ENCODE peak calls at places on chromosome 15, in four cellular contexts. O, P, D and H are unnamed samples.

GRCh38 chr15:42457445-42458442 is 33.2 kb downstream of the ZNF106 start:
- DNase-seq in O (no peak), P (peak; percentile 94), D (peak; percentile 42), H (peak; percentile 45)

GRCh38 chr15:78630886-78631633 is 9.9 kb downstream of the CHRNB4 start:
- DNase-seq in O (no peak), P (no peak), D (no peak), H (no peak)

GRCh38 chr15:82681371-82681770 is 28.3 kb downstream of the AP3B2 start:
- DNase-seq in O (no peak), P (no peak), D (no peak), H (no peak)

GRCh38 chr15:71048913-71049675 is 66.2 kb upstream of the THSD4 start:
- DNase-seq in O (no peak), P (peak; percentile 99), D (no peak), H (no peak)

GRCh38 chr15:101025116-101025885 is 106.1 kb downstream of the LRRK1 start:
- DNase-seq in O (no peak), P (no peak), D (no peak), H (no peak)

GRCh38 chr15:91491131-91491950 is 362.2 kb upstream of the SLCO3A1 start:
- DNase-seq in O (peak; percentile 50), P (peak; percentile 54), D (no peak), H (no peak)

GRCh38 chr15:64954395-64954794 is 35.3 kb downstream of the SPG21 start:
- DNase-seq in O (no peak), P (no peak), D (no peak), H (no peak)

GRCh38 chr15:23069496-23070166 is 30.3 kb upstream of the TUBGCP5 start:
- DNase-seq in O (peak; percentile 48), P (no peak), D (peak; percentile 51), H (no peak)

GRCh38 chr15:96296264-96296663 is 34.2 kb upstream of the NR2F2 start:
- DNase-seq in O (no peak), P (peak; percentile 95), D (no peak), H (no peak)

GRCh38 chr15:29690765-29691475 is 131.3 kb downstream of the TJP1 start:
- DNase-seq in O (peak; percentile 50), P (peak; percentile 53), D (no peak), H (no peak)

GRCh38 chr15:29270169-29270955 is 740 bp upstream of the NSMCE3 start:
- DNase-seq in O (no peak), P (peak; percentile 73), D (peak; percentile 22), H (peak; percentile 67)

GRCh38 chr15:31273258-31273941 is 53.2 kb upstream of the KLF13 start:
- DNase-seq in O (no peak), P (no peak), D (peak; percentile 10), H (no peak)

GRCh38 chr15:95298729-95299128 is 1031.8 kb upstream of the NR2F2 start:
- DNase-seq in O (no peak), P (no peak), D (no peak), H (no peak)

GRCh38 chr15:54226455-54226854 is 248.2 kb downstream of the UNC13C start:
- DNase-seq in O (no peak), P (no peak), D (no peak), H (no peak)

DNA sequence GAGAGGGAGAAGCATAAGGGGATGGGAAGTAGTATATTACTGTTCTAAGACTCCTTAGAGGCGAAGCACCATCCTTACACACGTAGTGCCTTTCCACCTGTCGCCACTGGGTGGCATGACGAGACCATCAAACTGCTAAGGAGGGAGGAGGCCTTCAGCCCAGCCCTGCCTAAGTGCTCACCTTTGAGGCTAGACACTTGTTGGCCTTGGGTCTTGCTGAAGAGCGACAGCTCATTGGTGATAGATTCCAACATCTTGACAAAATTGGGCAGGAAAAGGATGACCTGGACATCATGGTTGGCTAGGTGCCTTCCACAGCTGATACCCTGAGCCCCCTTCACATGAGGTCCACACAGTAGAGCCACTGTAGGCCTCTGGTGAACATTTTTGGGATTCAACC is 19.6 kb downstream of the CLK3 start:
- DNase-seq in O (peak; percentile 68), P (peak; percentile 61), D (peak; percentile 74), H (no peak)
- TF ChIP-seq RCOR1 in O (no peak), P (no peak), D (no peak), H (no peak)

GRCh38 chr15:56699743-56700142 is 33.6 kb downstream of the ZNF280D start:
- DNase-seq in O (no peak), P (no peak), D (no peak), H (no peak)
- TF ChIP-seq RCOR1 in O (no peak), P (no peak), D (no peak), H (no peak)

GRCh38 chr15:68440136-68440535 is 8.2 kb upstream of the ITGA11 start:
- DNase-seq in O (no peak), P (no peak), D (no peak), H (no peak)

GRCh38 chr15:68439506-68439905 is 7.5 kb upstream of the ITGA11 start:
- DNase-seq in O (no peak), P (no peak), D (no peak), H (no peak)

GRCh38 chr15:68444336-68444735 is 12.4 kb upstream of the ITGA11 start:
- DNase-seq in O (no peak), P (no peak), D (no peak), H (no peak)

GRCh38 chr15:68441045-68441743 is 9.2 kb upstream of the ITGA11 start:
- DNase-seq in O (no peak), P (peak; percentile 34), D (no peak), H (no peak)

DNA sequence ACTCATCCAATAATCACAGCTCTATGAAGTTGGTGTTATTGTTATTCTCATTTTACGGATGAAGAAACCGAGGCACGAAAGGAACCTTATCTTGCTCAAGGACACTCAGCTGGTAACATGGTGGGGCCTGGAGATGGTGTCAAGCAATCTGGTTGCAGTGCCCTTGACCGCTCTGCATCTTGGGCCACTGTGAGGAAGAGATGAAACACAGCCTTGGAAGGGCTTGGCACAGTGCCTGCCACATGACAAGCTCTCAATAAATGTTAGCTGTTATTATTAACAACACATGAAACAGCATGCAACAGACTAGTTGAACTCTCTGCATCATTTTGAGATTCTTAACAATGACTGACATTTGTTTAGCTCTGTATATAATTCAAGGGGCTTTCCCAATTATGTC is 10.1 kb upstream of the ITGA11 start:
- DNase-seq in O (no peak), P (peak; percentile 45), D (no peak), H (no peak)
- TF ChIP-seq RCOR1 in O (no peak), P (no peak), D (no peak), H (no peak)

GRCh38 chr15:44194397-44195150 is 497 bp downstream of the FRMD5 start:
- DNase-seq in O (peak; percentile 48), P (peak; percentile 85), D (peak; percentile 73), H (no peak)
- TF ChIP-seq RCOR1 in O (no peak), P (no peak), D (no peak), H (no peak)

DNA sequence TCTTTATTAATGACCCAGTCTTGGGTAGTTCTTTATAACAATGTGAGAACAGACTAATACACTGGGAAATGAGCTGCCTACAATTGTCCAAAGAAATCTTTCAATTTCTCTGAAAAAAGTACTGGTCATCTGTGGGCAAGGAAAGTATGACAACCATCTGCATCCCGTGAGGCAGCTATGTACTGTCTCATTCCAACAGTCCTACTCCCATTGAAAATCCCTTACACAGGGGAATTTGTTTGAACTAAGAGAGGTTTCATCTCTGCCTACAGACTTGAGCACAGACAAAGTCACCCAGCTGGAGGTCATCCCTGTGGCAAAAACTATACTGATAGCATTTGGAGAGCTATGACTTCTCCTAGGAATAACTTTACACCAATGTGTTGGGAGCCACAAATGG is 27.1 kb downstream of the SHC4 start:
- DNase-seq in O (no peak), P (peak; percentile 87), D (no peak), H (no peak)
- TF ChIP-seq RCOR1 in O (no peak), P (no peak), D (no peak), H (no peak)

DNA sequence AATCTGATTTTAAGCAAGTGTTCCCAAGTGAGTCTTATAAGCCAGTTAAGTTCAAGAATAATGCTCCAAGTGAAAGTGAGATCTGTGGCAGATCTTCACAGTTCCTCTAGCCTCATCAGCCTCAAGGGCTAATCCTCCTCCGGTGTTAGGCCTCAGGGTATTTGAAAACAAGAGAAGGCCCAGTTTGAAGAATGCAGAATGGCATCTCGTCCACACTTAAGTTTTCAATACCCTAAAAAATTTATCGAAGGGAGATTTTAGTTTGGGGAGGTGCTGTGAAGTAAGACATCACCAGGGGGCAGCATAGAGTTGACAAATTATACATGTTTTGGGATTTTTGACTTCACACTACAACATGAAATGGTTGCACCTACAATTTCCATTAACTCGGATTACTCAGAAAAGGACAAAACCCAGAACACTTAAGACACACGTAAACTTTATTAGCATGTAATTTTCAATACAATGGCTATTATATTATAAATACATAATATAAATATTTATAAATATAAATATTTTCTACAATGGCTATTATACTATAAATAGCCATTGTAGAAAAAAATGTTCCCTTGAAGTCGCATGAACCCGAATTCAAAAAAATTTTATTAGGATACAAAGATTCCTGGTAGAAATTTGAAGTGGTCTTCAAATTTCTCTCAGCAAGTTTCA is 2.3 kb upstream of the TMEM266 start:
- DNase-seq in O (peak; percentile 53), P (peak; percentile 22), D (peak; percentile 59), H (no peak)
- TF ChIP-seq RCOR1 in O (no peak), P (no peak), D (no peak), H (no peak)

GRCh38 chr15:76198456-76199105 is 112.7 kb downstream of the ETFA start:
- DNase-seq in O (no peak), P (no peak), D (no peak), H (no peak)

GRCh38 chr15:76196949-76197315 is 114.3 kb downstream of the ETFA start:
- DNase-seq in O (no peak), P (no peak), D (peak; percentile 75), H (no peak)

GRCh38 chr15:76197703-76198455 is 113.4 kb downstream of the ETFA start:
- DNase-seq in O (no peak), P (no peak), D (no peak), H (no peak)

GRCh38 chr15:76195506-76196285 is 115.6 kb downstream of the ETFA start:
- DNase-seq in O (no peak), P (no peak), D (no peak), H (no peak)

GRCh38 chr15:76196286-76196948 is 114.9 kb downstream of the ETFA start:
- DNase-seq in O (peak; percentile 85), P (peak; percentile 89), D (peak; percentile 79), H (no peak)
- TF ChIP-seq RCOR1 in O (no peak), P (no peak), D (no peak), H (no peak)

GRCh38 chr15:45710657-45711056 is 75.8 kb downstream of the SQOR start:
- DNase-seq in O (no peak), P (no peak), D (no peak), H (no peak)
- TF ChIP-seq RCOR1 in O (no peak), P (no peak), D (no peak), H (no peak)

GRCh38 chr15:93040288-93041158 is 48.5 kb downstream of the RGMA start:
- DNase-seq in O (no peak), P (no peak), D (peak; percentile 4), H (no peak)
- TF ChIP-seq RCOR1 in O (no peak), P (no peak), D (no peak), H (no peak)